ENCODE peak calls at places on chromosomes 6 and 20, in six cellular contexts. P is NCI-H2171 treated with DMSO at 0.1 percent for 48 hours; S is GM04504; Q is H9; F is activated T-helper 1 cell treated with anti-CD3 and anti-CD28 coated beads, Interleukin-2, amount 50 U/mL, for 16 hours; K is AG10803. T is an unnamed sample.

GRCh38 chr6:21846541-21847451 is 253.2 kb downstream of the SOX4 start:
- DNase-seq in F (no peak), S (no peak), P (peak; percentile 80), Q (peak; percentile 51), K (no peak), T (peak; percentile 30)

GRCh38 chr6:155001482-155001881 is 6.4 kb downstream of the TIAM2 start:
- DNase-seq in K (peak; percentile 37), Q (no peak), F (no peak), S (no peak), P (peak; percentile 34), T (no peak)

GRCh38 chr20:62739067-62739466 is 30.4 kb downstream of the NTSR1 start:
- DNase-seq in Q (no peak), P (no peak), K (no peak), S (no peak), F (no peak), T (no peak)

GRCh38 chr6:52759085-52759484 is 4.2 kb downstream of the GSTA2 start:
- DNase-seq in K (no peak), P (no peak), F (no peak), Q (no peak), S (no peak), T (no peak)

GRCh38 chr6:29345380-29345779 is 23.3 kb downstream of the OR5V1 start:
- DNase-seq in P (no peak), Q (no peak), S (no peak), F (no peak), K (no peak), T (no peak)

GRCh38 chr20:43514062-43514971 is 6.8 kb downstream of the L3MBTL1 start:
- DNase-seq in F (peak; percentile 81), S (peak; percentile 95), P (peak; percentile 95), Q (peak; percentile 98), K (peak; percentile 98), T (peak; percentile 99)

GRCh38 chr6:11648436-11648775 is 110.9 kb downstream of the TMEM170B start:
- DNase-seq in Q (no peak), F (no peak), K (no peak), S (no peak), P (no peak), T (no peak)

GRCh38 chr20:47809561-47809960 is 24.3 kb upstream of the SULF2 start:
- DNase-seq in K (no peak), F (no peak), S (no peak), P (no peak), Q (peak; percentile 84), T (peak; percentile 97)

GRCh38 chr20:33561981-33562601 is 72.2 kb downstream of the CBFA2T2 start:
- DNase-seq in K (peak; percentile 95), S (peak; percentile 95), Q (peak; percentile 40), F (no peak), P (peak; percentile 100), T (peak; percentile 50)

GRCh38 chr6:63764318-63764916 is 128.8 kb downstream of the PHF3 start:
- DNase-seq in Q (no peak), F (no peak), P (peak; percentile 58), K (peak; percentile 41), S (peak; percentile 11), T (no peak)

GRCh38 chr6:6795396-6795795 is 206.9 kb downstream of the LY86 start:
- DNase-seq in S (no peak), K (peak; percentile 13), F (no peak), Q (no peak), P (no peak), T (no peak)

GRCh38 chr6:125030969-125031368 is 68.7 kb downstream of the RNF217 start:
- DNase-seq in S (no peak), P (no peak), K (no peak), F (no peak), Q (no peak), T (no peak)

GRCh38 chr6:903746-904145 is 210.8 kb upstream of the EXOC2 start:
- DNase-seq in F (no peak), K (peak; percentile 57), S (peak; percentile 6), Q (no peak), P (no peak), T (no peak)

GRCh38 chr6:107443066-107443903 is 16.1 kb downstream of the PDSS2 start:
- DNase-seq in P (no peak), F (no peak), S (no peak), Q (no peak), K (no peak), T (no peak)

GRCh38 chr6:56259163-56259562 is 11.8 kb upstream of the COL21A1 start:
- DNase-seq in F (no peak), P (no peak), S (no peak), Q (no peak), K (no peak), T (no peak)

GRCh38 chr20:18052856-18053255 is 4.9 kb downstream of the OVOL2 start:
- DNase-seq in F (no peak), P (no peak), Q (no peak), K (no peak), S (no peak), T (peak; percentile 21)

GRCh38 chr20:53227523-53227922 is 255.4 kb downstream of the TSHZ2 start:
- DNase-seq in K (peak; percentile 38), S (no peak), P (no peak), Q (no peak), F (no peak), T (no peak)

GRCh38 chr6:74073896-74074295 is 377.9 kb downstream of the CD109 start:
- DNase-seq in K (peak; percentile 86), Q (no peak), F (no peak), P (no peak), S (peak; percentile 64), T (no peak)

GRCh38 chr6:170459451-170459850 is 93.7 kb downstream of the PSMB1 start:
- DNase-seq in S (no peak), K (peak; percentile 18), P (no peak), Q (no peak), F (no peak), T (no peak)

GRCh38 chr6:167937948-167938911 is 59.2 kb upstream of the KIF25 start:
- DNase-seq in Q (peak; percentile 43), F (no peak), K (peak; percentile 18), P (no peak), S (no peak), T (no peak)

GRCh38 chr20:16147916-16148315 is 425.3 kb downstream of the KIF16B start:
- DNase-seq in P (no peak), S (no peak), Q (no peak), F (no peak), K (no peak), T (no peak)

GRCh38 chr6:28943557-28944411 is 20.0 kb upstream of the TRIM27 start:
- DNase-seq in K (peak; percentile 78), S (no peak), Q (peak; percentile 88), F (peak; percentile 40), P (peak; percentile 76), T (peak; percentile 96)

GRCh38 chr6:22147983-22148797 is 148.6 kb downstream of the PRL start:
- DNase-seq in K (peak; percentile 75), S (peak; percentile 35), P (peak; percentile 87), F (no peak), Q (no peak), T (no peak)

GRCh38 chr6:107809966-107810365 is 14.1 kb downstream of the SCML4 start:
- DNase-seq in Q (no peak), P (no peak), K (no peak), F (no peak), S (no peak), T (no peak)

GRCh38 chr6:88804701-88805100 is 158.7 kb downstream of the RNGTT start:
- DNase-seq in P (no peak), K (peak; percentile 37), F (no peak), Q (no peak), S (no peak), T (no peak)

GRCh38 chr6:8215631-8216030 is 113.3 kb upstream of the EEF1E1 start:
- DNase-seq in Q (no peak), K (peak; percentile 9), S (no peak), P (no peak), F (no peak), T (no peak)

GRCh38 chr6:8652710-8653109 is 217.4 kb upstream of the SLC35B3 start:
- DNase-seq in F (no peak), S (no peak), K (no peak), P (no peak), Q (peak; percentile 28), T (no peak)

GRCh38 chr20:6635034-6635736 is 132.3 kb upstream of the BMP2 start:
- DNase-seq in K (peak; percentile 50), S (no peak), F (no peak), Q (no peak), P (no peak), T (no peak)

GRCh38 chr6:153994004-153994403 is 45.0 kb upstream of the OPRM1 start:
- DNase-seq in P (no peak), Q (no peak), K (no peak), S (no peak), F (no peak), T (no peak)

GRCh38 chr6:141388666-141389065 is 744.1 kb upstream of the GJE1 start:
- DNase-seq in F (no peak), K (no peak), P (no peak), Q (peak; percentile 67), S (no peak), T (peak; percentile 52)

T was measured in ELF-1.